ENCODE peak calls at places on chromosomes 1 and 21, in four cellular contexts. P, K, S and N are unnamed samples.

GRCh38 chr1:25879675-25880074 is 4.2 kb upstream of the PAQR7 start:
- DNase-seq in P (no peak), K (peak; percentile 32), S (no peak), N (no peak)

GRCh38 chr1:16677552-16678423 is 11.0 kb upstream of the RNU1-3 start:
- DNase-seq in P (peak; percentile 47), K (peak; percentile 51), S (peak; percentile 57), N (peak; percentile 30)

GRCh38 chr1:220680085-220680687 is 10.0 kb upstream of the C1orf115 start:
- DNase-seq in P (no peak), K (no peak), S (peak; percentile 58), N (peak; percentile 54)

GRCh38 chr1:25737151-25737550 is 62.8 kb upstream of the SELENON start:
- DNase-seq in P (no peak), K (peak; percentile 70), S (peak; percentile 83), N (no peak)

GRCh38 chr1:60461889-60462595 is 388.5 kb upstream of the C1orf87 start:
- DNase-seq in P (no peak), K (no peak), S (no peak), N (no peak)

GRCh38 chr1:13921190-13921589 is 221.2 kb downstream of the PRDM2 start:
- DNase-seq in P (no peak), K (no peak), S (no peak), N (no peak)

GRCh38 chr21:32712043-32712442 is 15.8 kb downstream of the SYNJ1 start:
- DNase-seq in P (no peak), K (no peak), S (no peak), N (no peak)

GRCh38 chr1:189429610-189430009 is 1048.1 kb downstream of the BRINP3 start:
- DNase-seq in P (no peak), K (no peak), S (peak; percentile 69), N (peak; percentile 5)

GRCh38 chr1:151972533-151973270 is 21.0 kb downstream of the S100A10 start:
- DNase-seq in P (peak; percentile 79), K (no peak), S (peak; percentile 93), N (no peak)

GRCh38 chr1:156494309-156494895 is 6.2 kb downstream of the MEF2D start:
- DNase-seq in P (no peak), K (no peak), S (no peak), N (no peak)

GRCh38 chr1:41791667-41792484 is 126.8 kb downstream of the HIVEP3 start:
- DNase-seq in P (no peak), K (no peak), S (no peak), N (no peak)

GRCh38 chr21:31927872-31928476 is 55.2 kb downstream of the HUNK start:
- DNase-seq in P (no peak), K (no peak), S (no peak), N (no peak)

GRCh38 chr1:15975358-15975804 is 520 bp downstream of the ZBTB17 start:
- DNase-seq in P (peak; percentile 54), K (peak; percentile 89), S (peak; percentile 58), N (peak; percentile 53)

GRCh38 chr1:180926164-180926981 is 13.7 kb downstream of the KIAA1614 start:
- DNase-seq in P (peak; percentile 41), K (no peak), S (no peak), N (no peak)

GRCh38 chr1:87642581-87643129 is 314.0 kb downstream of the LMO4 start:
- DNase-seq in P (no peak), K (no peak), S (no peak), N (no peak)

GRCh38 chr1:211616231-211617031 is 37.5 kb upstream of the SLC30A1 start:
- DNase-seq in P (no peak), K (peak; percentile 92), S (no peak), N (no peak)